ENCODE peak calls at places on chromosome 19, in four cellular contexts. W, X, K and B are unnamed samples.

GRCh38 chr19:18317998-18318800 is 4.7 kb downstream of the LSM4 start:
- DNase-seq in K (no peak), X (no peak), W (no peak), B (peak; percentile 25)

GRCh38 chr19:55672418-55672817 is 2.6 kb upstream of the EPN1 start:
- DNase-seq in K (no peak), W (peak; percentile 80), X (peak; percentile 30), B (no peak)

GRCh38 chr19:18300930-18301717 is 19.7 kb upstream of the JUND start:
- DNase-seq in X (peak; percentile 67), W (peak; percentile 45), K (no peak), B (peak; percentile 54)

GRCh38 chr19:13986348-13986904 is 19.7 kb downstream of the RFX1 start:
- DNase-seq in X (no peak), W (peak; percentile 80), K (peak; percentile 76), B (peak; percentile 69)

GRCh38 chr19:42370068-42370520 is 20.0 kb downstream of the CNFN start:
- DNase-seq in W (no peak), X (no peak), K (no peak), B (no peak)

GRCh38 chr19:14517446-14517839 is 754 bp downstream of the DNAJB1 start:
- DNase-seq in X (no peak), K (no peak), W (no peak), B (no peak)

GRCh38 chr19:19537321-19538048 is 580 bp upstream of the CILP2 start:
- DNase-seq in K (no peak), W (no peak), X (peak; percentile 35), B (peak; percentile 45)

GRCh38 chr19:17601683-17602082 is 46.2 kb downstream of the COLGALT1 start:
- DNase-seq in W (no peak), K (no peak), X (no peak), B (no peak)

GRCh38 chr19:11404588-11405258 is 14.4 kb downstream of the RGL3 start:
- DNase-seq in X (no peak), K (no peak), W (no peak), B (no peak)

GRCh38 chr19:58367698-58368454 is 5.3 kb upstream of the ZNF497 start:
- DNase-seq in K (no peak), X (no peak), W (no peak), B (no peak)

GRCh38 chr19:11587302-11587972 is 9.8 kb upstream of the ZNF627 start:
- DNase-seq in W (peak; percentile 65), X (peak; percentile 38), K (peak; percentile 85), B (peak; percentile 66)

GRCh38 chr19:50794074-50794777 is 4.0 kb downstream of the ACP4 start:
- DNase-seq in K (peak; percentile 69), X (no peak), W (no peak), B (peak; percentile 44)

GRCh38 chr19:10687518-10688288 is 13.5 kb upstream of the QTRT1 start:
- DNase-seq in X (no peak), K (no peak), W (no peak), B (no peak)

GRCh38 chr19:7905298-7905697 is 1.6 kb downstream of the MAP2K7 start:
- DNase-seq in K (no peak), W (no peak), X (no peak), B (no peak)

GRCh38 chr19:11096210-11096841 is 7.1 kb downstream of the LDLR start:
- DNase-seq in X (peak; percentile 77), W (peak; percentile 57), K (no peak), B (peak; percentile 55)

GRCh38 chr19:41997121-41997850 is 3.3 kb upstream of the ATP1A3 start:
- DNase-seq in K (peak; percentile 85), W (peak; percentile 16), X (peak; percentile 29), B (peak; percentile 38)

GRCh38 chr19:11495885-11496284 is 9.8 kb downstream of the ZNF653 start:
- DNase-seq in W (no peak), K (no peak), X (no peak), B (no peak)

GRCh38 chr19:49861127-49861526 is 6.2 kb downstream of the PNKP start:
- DNase-seq in W (no peak), X (no peak), K (no peak), B (no peak)

GRCh38 chr19:18709546-18709945 is 26.1 kb downstream of the CRTC1 start:
- DNase-seq in W (no peak), X (no peak), K (no peak), B (no peak)

GRCh38 chr19:6376512-6377193 is 920 bp upstream of the PSPN start:
- DNase-seq in X (no peak), K (no peak), W (no peak), B (no peak)

GRCh38 chr19:33377586-33378475 is 4.3 kb downstream of the CEBPG start:
- DNase-seq in W (no peak), K (no peak), X (peak; percentile 15), B (no peak)

GRCh38 chr19:30149300-30149699 is 207.3 kb downstream of the URI1 start:
- DNase-seq in X (no peak), K (no peak), W (no peak), B (no peak)

GRCh38 chr19:19278315-19278714 is 5.2 kb upstream of the TM6SF2 start:
- DNase-seq in K (no peak), W (no peak), X (no peak), B (no peak)

GRCh38 chr19:13207237-13208130 is 57.3 kb downstream of the IER2 start:
- DNase-seq in K (no peak), X (no peak), W (no peak), B (no peak)

GRCh38 chr19:41671481-41671880 is 16.6 kb downstream of the CEACAM7 start:
- DNase-seq in X (no peak), W (no peak), K (no peak), B (no peak)

GRCh38 chr19:53131085-53131484 is 1.6 kb downstream of the ZNF415 start:
- DNase-seq in W (no peak), X (peak; percentile 6), K (no peak), B (no peak)

GRCh38 chr19:21440321-21440720 is 43.4 kb downstream of the ZNF493 start:
- DNase-seq in W (no peak), X (no peak), K (no peak), B (no peak)

GRCh38 chr19:10730932-10731331 is 13.1 kb downstream of the DNM2 start:
- DNase-seq in W (no peak), X (no peak), K (no peak), B (no peak)

GRCh38 chr19:54100560-54100959 is at the start of gene OSCAR:
- DNase-seq in W (no peak), X (no peak), K (no peak), B (no peak)

GRCh38 chr19:35350591-35350990 is 2.9 kb downstream of the FFAR1 start:
- DNase-seq in K (peak; percentile 55), X (no peak), W (no peak), B (no peak)

GRCh38 chr19:33441277-33441699 is 67.8 kb downstream of the CEBPG start:
- DNase-seq in X (no peak), W (no peak), K (peak; percentile 38), B (no peak)

GRCh38 chr19:45927565-45928261 is 13.1 kb upstream of the NANOS2 start:
- DNase-seq in X (peak; percentile 84), W (peak; percentile 84), K (peak; percentile 92), B (peak; percentile 89)
- TF ChIP-seq CTCF in X (no peak), W (no peak), K (no peak), B (no peak)

GRCh38 chr19:4373601-4374441 is 26.5 kb downstream of the SH3GL1 start:
- DNase-seq in K (no peak), X (peak; percentile 26), W (no peak), B (peak; percentile 65)
- H3K27ac ChIP-seq in K (peak overlapping the region; percentile 65), X (peak overlapping the region; percentile 77), W (peak overlapping the region; percentile 66), B (peak overlapping the region; percentile 91)

GRCh38 chr19:48815870-48816501 is 5.2 kb upstream of the BCAT2 start:
- DNase-seq in W (no peak), X (peak; percentile 11), K (no peak), B (peak; percentile 65)

GRCh38 chr19:48810151-48810550 is 678 bp downstream of the BCAT2 start:
- DNase-seq in X (no peak), W (no peak), K (no peak), B (no peak)

GRCh38 chr19:48813123-48813911 is 2.5 kb upstream of the BCAT2 start:
- DNase-seq in K (no peak), X (no peak), W (no peak), B (no peak)

GRCh38 chr19:48814895-48815294 is 4.1 kb upstream of the BCAT2 start:
- DNase-seq in W (no peak), K (no peak), X (no peak), B (no peak)

DNA sequence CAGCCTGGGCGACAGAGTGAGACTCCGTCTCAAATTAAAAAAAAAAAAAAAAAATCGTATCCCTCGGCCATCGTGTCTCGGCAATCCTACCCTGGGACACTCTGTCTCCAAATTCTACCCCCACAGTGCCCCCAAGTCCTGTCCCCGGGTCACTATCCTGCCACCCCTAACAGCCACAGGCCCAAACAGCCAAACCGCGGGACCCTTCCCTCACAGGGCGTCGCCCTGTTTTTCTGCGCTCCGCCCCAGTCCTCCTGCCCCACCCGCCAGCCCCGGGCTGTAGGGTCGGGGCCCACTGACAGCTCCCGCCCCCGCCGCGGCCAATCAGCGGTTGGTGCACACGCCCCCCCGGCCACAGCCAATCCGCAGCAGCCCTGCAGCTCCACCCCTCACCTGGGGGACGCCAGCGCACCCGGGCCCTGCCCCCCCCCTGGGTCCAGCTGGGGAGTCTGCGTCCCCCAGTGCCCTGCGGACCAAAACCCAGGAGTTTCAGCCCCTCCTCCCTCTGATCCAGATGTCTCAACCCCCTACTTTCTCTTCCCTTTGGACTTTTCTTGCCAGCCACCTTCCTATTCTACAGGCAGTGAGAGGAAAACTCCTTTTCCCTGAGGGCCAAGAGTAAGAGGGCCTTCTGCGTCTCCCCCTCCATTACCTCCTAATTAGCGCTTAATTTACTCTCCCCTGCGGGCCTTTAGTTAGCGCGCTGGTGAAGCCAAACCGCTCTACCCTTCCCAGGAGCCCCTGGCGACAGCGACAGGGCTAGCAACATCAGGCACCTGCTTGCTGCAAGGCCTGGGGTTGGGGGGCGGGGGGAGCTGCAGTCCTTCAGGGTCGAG is 1.5 kb upstream of the BCAT2 start:
- DNase-seq in W (peak; percentile 23), K (peak; percentile 91), X (peak; percentile 70), B (peak; percentile 94)
- TF ChIP-seq CTCF in W (no peak), K (no peak), X (no peak), B (no peak)

DNA sequence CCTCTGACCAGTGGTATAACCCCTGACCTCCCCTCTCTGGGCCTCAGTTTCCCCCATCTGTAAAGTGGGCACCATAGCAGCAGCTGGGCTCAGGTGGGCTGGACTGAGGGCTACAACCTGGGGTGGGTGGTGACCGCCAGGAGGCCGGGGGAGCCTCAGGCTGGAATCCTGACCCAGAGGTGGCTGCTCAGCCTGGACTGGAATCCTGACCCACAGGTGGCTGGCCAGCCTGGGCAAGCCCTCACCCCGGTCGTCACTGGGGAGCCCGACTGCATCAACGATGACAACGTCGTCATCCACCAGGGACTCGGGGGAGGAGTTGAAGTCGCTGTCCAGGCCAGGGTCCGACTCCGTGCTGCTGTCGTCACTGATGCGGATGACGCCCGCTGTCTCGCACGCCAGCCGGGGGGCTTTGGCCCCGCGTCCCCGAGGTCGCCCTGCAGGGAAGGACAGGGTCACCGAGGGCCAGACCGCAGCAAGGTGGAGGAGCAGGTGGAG is 10.2 kb downstream of the GPX4 start:
- DNase-seq in X (no peak), W (no peak), K (peak; percentile 61), B (no peak)
- H3K27ac ChIP-seq in X (peak overlapping the region; percentile 50), W (no peak overlapping the region), K (peak overlapping the region; percentile 18), B (peak overlapping the region; percentile 69)

GRCh38 chr19:39890755-39891551 is 43.5 kb downstream of the FCGBP start:
- DNase-seq in X (no peak), K (no peak), W (no peak), B (peak; percentile 61)
- TF ChIP-seq CTCF in X (no peak), K (no peak), W (no peak), B (no peak)